ENCODE peak calls at places on chromosomes 6 and 20, in eight cellular contexts. B, C, O, D, A, E, Y and V are unnamed samples.

GRCh38 chr6:136351518-136352106 is 62.0 kb upstream of the BCLAF1 start:
- DNase-seq in D (no peak), A (no peak), B (no peak), C (no peak), Y (no peak), O (no peak), E (no peak), V (no peak)

GRCh38 chr6:83068628-83069027 is 1.2 kb downstream of the DOP1A start:
- DNase-seq in Y (no peak), C (no peak), D (no peak), B (no peak), A (no peak), O (no peak), E (no peak), V (no peak)

GRCh38 chr6:32954983-32955802 is 2.3 kb upstream of the HLA-DMA start:
- DNase-seq in E (no peak), D (peak), Y (no peak), C (no peak), A (peak), O (no peak), B (peak), V (peak)

GRCh38 chr20:31566658-31567379 is 38.3 kb upstream of the ID1 start:
- DNase-seq in O (no peak), A (no peak), Y (no peak), C (no peak), B (no peak), D (peak), E (peak), V (no peak)

GRCh38 chr6:67248077-67248476 is 1387.0 kb upstream of the ADGRB3 start:
- DNase-seq in Y (no peak), O (no peak), D (no peak), C (no peak), B (no peak), A (no peak), E (no peak), V (no peak)

GRCh38 chr6:75288023-75288422 is 3.4 kb upstream of the TMEM30A start:
- DNase-seq in O (no peak), E (no peak), A (no peak), C (no peak), D (peak), B (no peak), Y (no peak), V (no peak)

GRCh38 chr6:46781478-46782378 is 11.5 kb upstream of the MEP1A start:
- DNase-seq in E (peak), A (peak), B (peak), C (peak), O (no peak), Y (no peak), D (peak), V (peak)

GRCh38 chr20:53227523-53227922 is 255.4 kb downstream of the TSHZ2 start:
- DNase-seq in Y (no peak), A (peak), O (no peak), E (no peak), B (no peak), D (no peak), C (no peak), V (peak)

GRCh38 chr6:3571206-3571815 is 114.5 kb upstream of the SLC22A23 start:
- DNase-seq in D (no peak), B (no peak), Y (no peak), O (peak), A (peak), C (no peak), E (no peak), V (peak)

GRCh38 chr6:151044465-151045441 is 179.3 kb downstream of the MTHFD1L start:
- DNase-seq in Y (peak), O (peak), A (peak), C (peak), D (peak), E (peak), B (peak), V (peak)

GRCh38 chr20:53899351-53900167 is 170.8 kb downstream of the BCAS1 start:
- DNase-seq in C (peak), O (no peak), D (peak), B (peak), Y (no peak), E (no peak), A (peak), V (peak)

GRCh38 chr20:37313546-37314091 is 24.2 kb downstream of the MANBAL start:
- DNase-seq in A (no peak), C (no peak), B (no peak), D (no peak), Y (peak), E (no peak), O (no peak), V (no peak)

GRCh38 chr6:104705095-104705707 is 154.5 kb downstream of the HACE1 start:
- DNase-seq in C (no peak), Y (no peak), O (no peak), E (no peak), B (peak), D (peak), A (peak), V (peak)

GRCh38 chr6:107331409-107332386 is 127.7 kb downstream of the PDSS2 start:
- DNase-seq in Y (no peak), E (no peak), D (no peak), O (no peak), A (no peak), C (no peak), B (peak), V (no peak)

GRCh38 chr20:46128310-46129151 is 10.4 kb downstream of the CD40 start:
- DNase-seq in Y (peak), B (no peak), O (no peak), E (no peak), C (no peak), D (no peak), A (no peak), V (peak)

GRCh38 chr20:35839891-35840290 is 68.1 kb downstream of the PHF20 start:
- DNase-seq in A (no peak), C (no peak), B (no peak), Y (no peak), O (no peak), E (no peak), D (no peak), V (no peak)

GRCh38 chr20:61127311-61128044 is 124.6 kb upstream of the CDH4 start:
- DNase-seq in Y (no peak), O (no peak), D (peak), C (no peak), B (peak), E (no peak), A (peak), V (peak)

GRCh38 chr6:1227935-1228753 is 83.8 kb upstream of the FOXQ1 start:
- DNase-seq in A (no peak), Y (no peak), O (no peak), D (peak), B (no peak), C (no peak), E (no peak), V (no peak)

GRCh38 chr6:70225052-70225451 is 77.8 kb downstream of the COL9A1 start:
- DNase-seq in O (no peak), B (no peak), Y (no peak), C (no peak), D (no peak), A (no peak), E (no peak), V (no peak)

GRCh38 chr6:135088818-135089809 is 34.5 kb upstream of the HBS1L start:
- DNase-seq in Y (no peak), B (peak), D (peak), O (no peak), C (no peak), E (peak), A (peak), V (peak)

GRCh38 chr6:31836036-31836675 is 8.6 kb downstream of the HSPA1B start:
- DNase-seq in C (no peak), D (no peak), Y (no peak), A (no peak), O (no peak), B (peak), E (no peak), V (no peak)

GRCh38 chr6:129709451-129709908 is 497 bp downstream of the ARHGAP18 start:
- DNase-seq in B (peak), Y (no peak), A (peak), O (no peak), D (no peak), E (no peak), C (peak), V (peak)

GRCh38 chr6:16698988-16699868 is 62.0 kb downstream of the ATXN1 start:
- DNase-seq in C (no peak), O (no peak), B (peak), E (no peak), Y (no peak), D (peak), A (peak), V (peak)

GRCh38 chr6:149045404-149045803 is 272.1 kb upstream of the TAB2 start:
- DNase-seq in O (no peak), D (no peak), B (no peak), A (no peak), C (no peak), E (no peak), Y (no peak), V (no peak)

GRCh38 chr6:142045380-142046270 is 87.1 kb upstream of the GJE1 start:
- DNase-seq in B (peak), D (peak), Y (no peak), E (peak), C (no peak), O (no peak), A (peak), V (peak)

GRCh38 chr6:20811112-20811746 is 277.0 kb downstream of the CDKAL1 start:
- DNase-seq in C (no peak), D (peak), Y (no peak), A (peak), E (peak), O (no peak), B (peak), V (peak)
- H3K4me3 ChIP-seq in C (no peak), D (no peak), Y (no peak), A (no peak), E (no peak), O (no peak), B (no peak), V (peak)

GRCh38 chr6:21590345-21590744 is 3.2 kb upstream of the SOX4 start:
- DNase-seq in D (no peak), Y (no peak), B (no peak), A (no peak), C (no peak), E (no peak), O (no peak), V (peak)
- TF ChIP-seq CTCF in D (no peak), Y (no peak), B (no peak), A (peak), C (no peak), E (no peak), O (no peak), V (peak)

DNA sequence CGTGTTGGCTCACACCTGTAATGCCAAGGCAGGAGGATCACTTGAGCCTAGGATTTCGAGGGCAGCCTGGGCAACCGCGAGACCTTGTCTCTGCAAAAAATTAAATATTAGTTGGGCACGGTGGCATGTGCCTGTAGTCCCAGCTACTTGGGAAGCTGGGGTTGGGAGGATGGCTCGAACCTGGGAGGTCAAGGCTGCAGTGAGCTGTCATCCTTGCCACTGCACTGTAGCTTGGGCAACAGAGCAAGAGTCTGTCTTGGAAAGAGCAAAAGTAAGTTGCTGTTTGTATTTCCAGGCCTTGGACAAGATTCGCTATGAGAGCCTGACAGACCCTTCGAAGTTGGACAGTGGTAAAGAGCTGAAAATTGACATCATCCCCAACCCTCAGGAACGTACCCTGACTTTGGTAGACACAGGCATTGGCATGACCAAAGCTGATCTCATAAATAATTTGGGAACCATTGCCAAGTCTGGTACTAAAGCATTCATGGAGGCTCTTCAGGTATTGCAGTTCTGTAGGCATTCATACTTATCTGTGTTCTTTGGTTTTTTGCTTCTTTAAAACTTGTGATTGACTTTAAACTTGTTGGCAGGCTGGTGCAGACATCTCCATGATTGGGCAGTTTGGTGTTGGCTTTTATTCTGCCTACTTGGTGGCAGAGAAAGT is 2.3 kb downstream of the HSP90AB1 start:
- DNase-seq in O (no peak), Y (no peak), A (no peak), D (no peak), B (no peak), C (no peak), E (no peak), V (no peak)
- H3K4me3 ChIP-seq in O (peak), Y (no peak), A (peak), D (peak), B (no peak), C (no peak), E (peak), V (peak)

DNA sequence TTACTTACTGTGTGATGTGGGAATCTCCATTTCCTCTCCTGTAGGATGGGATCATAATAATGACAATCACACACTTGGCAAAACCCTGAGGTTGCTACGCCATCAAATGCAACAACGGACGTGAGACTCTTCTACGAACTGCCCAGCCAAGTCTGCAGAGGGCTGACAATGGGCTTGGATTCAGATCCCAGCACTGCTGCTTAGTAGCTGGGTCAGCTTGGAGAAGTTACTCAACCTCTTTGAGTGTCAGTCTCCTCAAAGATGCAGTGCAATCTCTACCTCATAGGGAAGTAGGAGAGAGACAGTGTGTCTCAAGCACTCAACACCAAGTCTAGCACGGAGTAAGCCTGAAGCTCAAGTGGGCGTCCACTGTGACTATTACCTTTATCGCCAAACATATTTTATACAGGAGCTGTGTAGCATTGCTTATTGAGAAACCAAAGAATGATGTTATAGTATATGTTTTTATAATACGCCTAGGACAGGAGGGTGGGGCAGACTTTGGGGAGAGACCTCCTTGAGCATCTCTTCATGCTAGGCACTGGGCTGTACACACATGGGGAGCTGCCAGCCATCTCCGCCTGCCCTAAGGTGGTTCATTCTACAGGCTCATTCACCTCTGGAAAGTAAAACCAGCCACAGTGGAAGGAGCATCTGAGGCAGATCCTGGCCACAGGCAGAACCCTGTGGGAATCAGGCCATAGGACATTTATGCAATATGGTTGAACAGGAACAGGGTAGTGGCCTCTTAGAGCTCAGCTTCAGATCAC is 160.3 kb downstream of the MRPL14 start:
- DNase-seq in A (no peak), O (no peak), E (no peak), Y (no peak), C (no peak), B (no peak), D (no peak), V (no peak)
- TF ChIP-seq CTCF in A (no peak), O (no peak), E (no peak), Y (no peak), C (no peak), B (no peak), D (no peak), V (no peak)

GRCh38 chr20:63973636-63974401 is 4.1 kb upstream of the ZNF512B start:
- DNase-seq in A (peak), Y (peak), C (peak), D (peak), O (no peak), B (peak), E (peak), V (peak)
- H3K4me3 ChIP-seq in A (peak), Y (peak), C (no peak), D (peak), O (peak), B (peak), E (peak), V (peak)

DNA sequence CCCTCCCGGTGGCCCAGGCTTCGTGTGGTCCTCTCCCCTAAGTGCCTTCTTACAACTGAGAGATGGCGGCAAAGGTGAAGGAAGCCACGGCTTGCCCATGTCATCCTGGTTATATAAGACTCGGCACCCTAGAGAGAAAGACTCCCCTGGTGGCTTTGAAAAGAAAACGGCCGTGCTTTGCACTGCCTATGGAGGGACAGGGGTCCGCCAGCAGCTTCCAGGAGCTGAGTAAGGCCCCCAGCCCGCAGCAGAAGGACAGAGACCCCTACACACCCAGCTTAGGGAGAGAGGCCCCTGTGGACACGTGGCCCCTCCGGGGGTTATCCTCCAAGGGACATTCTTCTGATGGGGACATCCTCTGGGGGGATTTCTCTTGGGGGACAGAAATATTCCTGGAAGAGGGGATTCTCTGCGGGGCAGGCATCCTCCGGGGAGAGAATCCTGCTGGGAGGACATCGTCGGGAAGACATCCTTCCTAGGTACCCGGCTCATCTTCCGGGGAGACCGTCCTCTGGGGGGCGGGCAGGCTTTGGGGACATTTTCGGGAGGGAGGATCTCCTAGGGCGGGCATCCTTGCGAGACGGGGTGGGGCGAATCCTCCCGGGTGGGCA is 509 bp upstream of the OGFR start:
- DNase-seq in A (no peak), E (no peak), B (no peak), C (no peak), D (no peak), O (no peak), Y (no peak), V (no peak)
- TF ChIP-seq CTCF in A (peak), E (no peak), B (no peak), C (no peak), D (no peak), O (no peak), Y (no peak), V (no peak)

GRCh38 chr6:22399693-22400092 is 102.9 kb upstream of the PRL start:
- DNase-seq in C (no peak), B (peak), A (peak), Y (no peak), O (no peak), D (peak), E (no peak), V (no peak)

DNA sequence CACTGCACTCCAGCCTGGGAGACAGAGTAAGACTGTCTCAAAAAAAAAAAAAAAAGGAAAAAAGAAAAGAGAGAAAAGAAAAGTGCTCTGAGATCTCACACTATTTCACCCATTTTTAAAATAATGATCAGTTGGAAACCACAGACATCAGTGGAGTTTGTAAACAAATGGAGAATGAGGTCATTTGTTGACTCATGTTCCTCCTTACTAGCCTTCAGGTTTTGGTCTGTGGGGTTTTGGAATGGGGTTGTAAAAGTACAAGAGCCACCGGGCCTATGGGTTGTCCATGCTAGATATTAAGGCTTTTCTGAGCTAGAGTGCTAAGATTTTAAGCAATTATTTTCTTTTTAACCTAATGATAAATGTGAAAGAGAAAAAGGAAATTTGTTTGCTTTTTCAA is 104.4 kb upstream of the PRL start:
- DNase-seq in C (no peak), O (no peak), A (peak), B (no peak), Y (no peak), D (peak), E (no peak), V (no peak)
- H3K4me3 ChIP-seq in C (no peak), O (no peak), A (no peak), B (no peak), Y (no peak), D (no peak), E (no peak), V (no peak)

GRCh38 chr20:50625986-50626677 is 65.2 kb downstream of the RIPOR3 start:
- DNase-seq in A (peak), E (peak), C (no peak), Y (peak), O (no peak), D (peak), B (peak), V (peak)
- TF ChIP-seq CTCF in A (peak), E (peak), C (no peak), Y (peak), O (peak), D (peak), B (peak), V (peak)